ENCODE peak calls at places on chromosomes 1 and 21, in seven cellular contexts. O, D, J, H, V, Q and A are unnamed samples.

GRCh38 chr1:175725684-175726083 is 17.7 kb downstream of the TNR start:
- DNase-seq in O (peak; percentile 48), D (no peak), J (no peak), H (no peak), V (no peak), Q (no peak), A (peak; percentile 62)

GRCh38 chr1:91608876-91609275 is 108.2 kb downstream of the CDC7 start:
- DNase-seq in O (peak; percentile 89), D (no peak), J (peak; percentile 47), H (no peak), V (no peak), Q (no peak), A (no peak)

GRCh38 chr1:81974222-81974841 is 173.6 kb downstream of the ADGRL2 start:
- DNase-seq in O (no peak), D (no peak), J (no peak), H (no peak), V (no peak), Q (no peak), A (no peak)

GRCh38 chr1:22142315-22143064 is 407 bp downstream of the WNT4 start:
- DNase-seq in O (peak; percentile 60), D (no peak), J (no peak), H (peak; percentile 46), V (no peak), Q (no peak), A (peak; percentile 31)

GRCh38 chr21:14600569-14601308 is 54.6 kb upstream of the SAMSN1 start:
- DNase-seq in O (no peak), D (no peak), J (no peak), H (no peak), V (no peak), Q (no peak), A (no peak)

GRCh38 chr1:15257309-15257708 is 10.3 kb downstream of the FHAD1 start:
- DNase-seq in O (no peak), D (no peak), J (no peak), H (no peak), V (no peak), Q (no peak), A (no peak)

GRCh38 chr1:190436615-190437014 is 41.0 kb downstream of the BRINP3 start:
- DNase-seq in O (peak; percentile 43), D (no peak), J (no peak), H (no peak), V (no peak), Q (no peak), A (no peak)

GRCh38 chr1:5830771-5831599 is 161.2 kb downstream of the NPHP4 start:
- DNase-seq in O (no peak), D (no peak), J (no peak), H (peak; percentile 82), V (no peak), Q (peak; percentile 22), A (peak; percentile 39)

GRCh38 chr1:11898831-11899467 is 27.3 kb downstream of the KIAA2013 start:
- DNase-seq in O (peak; percentile 24), D (no peak), J (no peak), H (no peak), V (no peak), Q (no peak), A (peak; percentile 59)

GRCh38 chr1:99481391-99481996 is 164.4 kb upstream of the PALMD start:
- DNase-seq in O (peak; percentile 71), D (no peak), J (peak; percentile 62), H (no peak), V (no peak), Q (peak; percentile 51), A (peak; percentile 58)

DNA sequence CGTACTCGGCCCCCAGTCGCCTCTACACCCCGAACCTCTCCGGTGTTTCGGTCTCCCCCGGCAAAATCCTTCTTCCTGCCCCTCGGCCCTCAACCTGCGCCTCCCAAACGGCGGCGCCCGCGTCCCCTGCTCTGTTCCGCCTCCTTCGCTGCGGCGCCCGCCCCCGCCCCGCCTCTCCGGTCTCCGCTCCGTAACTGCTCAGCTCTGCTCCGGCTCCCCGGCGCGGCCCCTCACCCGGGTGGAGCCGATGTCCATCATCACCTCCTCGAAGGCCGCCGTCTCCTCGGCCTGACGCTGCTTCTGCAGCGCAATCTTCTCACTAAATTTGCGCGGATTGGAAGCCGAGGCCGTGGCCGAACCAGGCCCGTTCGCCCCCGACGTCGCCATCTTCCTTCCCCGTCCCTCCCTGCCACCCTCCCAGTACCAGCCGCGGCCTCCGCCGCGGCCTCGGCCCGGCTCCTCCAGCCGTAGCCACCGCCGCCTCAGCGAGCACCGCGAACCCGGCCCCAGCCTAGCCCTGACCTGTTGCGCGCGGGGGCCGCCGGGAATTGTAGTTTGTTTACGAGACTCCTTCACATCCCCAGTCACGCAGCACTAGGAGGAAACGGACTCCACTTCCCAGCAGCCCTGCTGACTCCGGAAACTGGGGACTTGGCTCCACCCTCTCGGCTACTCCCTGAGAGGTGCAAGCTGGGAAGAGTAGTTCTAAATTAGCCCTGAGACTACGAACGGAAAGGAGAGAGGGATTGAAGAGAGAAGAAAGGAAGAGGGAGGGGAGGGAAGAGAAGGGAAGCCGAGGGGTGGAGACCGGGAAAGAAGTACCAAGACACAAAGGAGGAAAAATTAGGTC is at the start of gene CRTC2:
- DNase-seq in O (peak; percentile 99), D (peak; percentile 95), J (peak; percentile 98), H (peak; percentile 99), V (peak; percentile 99), Q (peak; percentile 99), A (peak; percentile 94)
- TF ChIP-seq CTCF in O (no peak), D (peak; percentile 16), J (peak; percentile 22), H (no peak), V (no peak), Q (no peak), A (no peak)

GRCh38 chr1:245888809-245889208 is 618.3 kb downstream of the SMYD3 start:
- DNase-seq in O (peak; percentile 65), D (no peak), J (peak; percentile 33), H (no peak), V (no peak), Q (no peak), A (peak; percentile 33)
- TF ChIP-seq CTCF in O (peak; percentile 56), D (peak; percentile 35), J (peak; percentile 74), H (peak; percentile 31), V (no peak), Q (no peak), A (peak; percentile 42)

GRCh38 chr1:207651583-207651982 is 6.7 kb downstream of the CR1L start:
- DNase-seq in O (no peak), D (no peak), J (no peak), H (no peak), V (no peak), Q (no peak), A (no peak)
- TF ChIP-seq CTCF in O (no peak), D (no peak), J (no peak), H (no peak), V (no peak), Q (no peak), A (no peak)

GRCh38 chr1:62435231-62436038 is 1.4 kb upstream of the USP1 start:
- DNase-seq in O (peak; percentile 4), D (no peak), J (no peak), H (peak; percentile 77), V (peak; percentile 18), Q (no peak), A (no peak)

GRCh38 chr1:62436039-62436465 is 797 bp upstream of the USP1 start:
- DNase-seq in O (peak; percentile 99), D (no peak), J (no peak), H (peak; percentile 96), V (no peak), Q (peak; percentile 95), A (peak; percentile 94)

GRCh38 chr1:62436466-62437272 is at the start of gene USP1:
- DNase-seq in O (no peak), D (peak; percentile 95), J (peak; percentile 100), H (peak; percentile 94), V (peak; percentile 97), Q (peak; percentile 94), A (peak; percentile 93)

GRCh38 chr1:62434612-62434994 is 2.2 kb upstream of the USP1 start:
- DNase-seq in O (no peak), D (no peak), J (no peak), H (no peak), V (no peak), Q (no peak), A (no peak)

DNA sequence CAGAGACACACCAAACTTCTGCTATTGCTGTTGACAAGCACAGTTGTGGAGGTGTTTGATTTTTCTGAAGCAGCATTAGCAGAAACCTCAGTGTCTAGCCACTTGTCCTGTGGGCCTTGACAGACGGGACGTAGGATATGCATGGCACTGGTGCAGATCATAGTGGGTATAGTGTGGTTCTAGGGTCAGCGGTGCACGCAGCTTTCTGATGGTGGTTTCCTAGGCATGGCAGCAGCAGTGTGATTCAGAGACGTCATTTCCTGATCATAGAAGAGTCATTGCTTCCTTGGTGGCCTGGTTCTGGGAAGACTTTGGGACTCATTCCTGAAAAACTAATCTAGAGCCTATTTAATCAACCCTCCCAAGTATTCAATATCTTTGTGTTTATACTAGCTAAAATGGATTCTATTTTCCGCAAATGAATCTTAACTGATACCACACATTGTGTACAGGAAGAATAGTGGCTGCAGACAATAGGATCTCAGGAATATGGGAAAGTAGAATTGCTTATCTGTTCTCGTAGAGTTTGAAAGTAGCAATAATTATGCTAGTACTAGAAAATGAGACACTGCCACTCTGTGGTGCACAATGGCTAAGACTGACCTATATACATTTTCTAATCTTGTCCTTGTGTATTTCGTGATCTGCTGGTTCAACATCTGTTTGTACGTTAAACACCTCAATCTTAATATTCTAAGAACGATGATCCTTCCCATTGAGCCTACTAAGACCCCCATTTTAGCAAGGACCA is 2.8 kb upstream of the USP1 start:
- DNase-seq in O (no peak), D (no peak), J (no peak), H (no peak), V (no peak), Q (no peak), A (no peak)
- TF ChIP-seq CTCF in O (peak; percentile 12), D (no peak), J (peak; percentile 50), H (no peak), V (no peak), Q (no peak), A (no peak)

GRCh38 chr1:229403573-229403972 is 30.3 kb downstream of the ACTA1 start:
- DNase-seq in O (no peak), D (no peak), J (no peak), H (no peak), V (no peak), Q (no peak), A (no peak)
- TF ChIP-seq CTCF in O (no peak), D (no peak), J (no peak), H (peak; percentile 9), V (no peak), Q (no peak), A (peak; percentile 26)